ENCODE peak calls at places on chromosomes 16 and 17, in five cellular contexts. T, E, S, H and P are unnamed samples.

GRCh38 chr17:18262641-18263040 is 2.2 kb downstream of the MIEF2 start:
- DNase-seq in E (no peak), S (no peak), H (no peak), T (peak; percentile 68), P (no peak)

GRCh38 chr17:36072431-36073121 is 8.5 kb downstream of the CCL18 start:
- DNase-seq in H (peak; percentile 58), T (peak; percentile 62), E (peak; percentile 27), S (peak; percentile 78), P (no peak)

GRCh38 chr16:35741546-35741945 is 2282.1 kb downstream of the TP53TG3F start:
- DNase-seq in H (no peak), E (no peak), T (no peak), S (no peak), P (no peak)

GRCh38 chr17:8294361-8294760 is 839 bp downstream of the SLC25A35 start:
- DNase-seq in E (no peak), H (no peak), T (no peak), S (no peak), P (no peak)

GRCh38 chr17:40491486-40491885 is 9.9 kb downstream of the TNS4 start:
- DNase-seq in E (no peak), S (no peak), T (no peak), H (no peak), P (no peak)

GRCh38 chr16:49700928-49701685 is 154.8 kb downstream of the ZNF423 start:
- DNase-seq in H (no peak), E (no peak), T (no peak), S (no peak), P (no peak)

GRCh38 chr16:78984887-78985464 is 615.6 kb downstream of the MAF start:
- DNase-seq in E (no peak), S (no peak), H (no peak), T (no peak), P (no peak)

GRCh38 chr17:17849863-17850373 is 13.1 kb upstream of the SREBF1 start:
- DNase-seq in T (peak; percentile 44), E (no peak), S (peak; percentile 80), H (peak; percentile 46), P (no peak)

GRCh38 chr17:29278692-29279091 is 15.3 kb downstream of the NUFIP2 start:
- DNase-seq in S (no peak), E (no peak), T (no peak), H (no peak), P (no peak)

GRCh38 chr17:444879-445454 is 92.4 kb upstream of the RPH3AL start:
- DNase-seq in T (no peak), H (no peak), E (no peak), S (no peak), P (no peak)

GRCh38 chr17:17151055-17151454 is 55.1 kb downstream of the PLD6 start:
- DNase-seq in H (peak; percentile 59), E (no peak), S (no peak), T (no peak), P (no peak)

GRCh38 chr17:44854201-44854600 is 6.5 kb downstream of the HIGD1B start:
- DNase-seq in H (no peak), S (no peak), T (no peak), E (no peak), P (no peak)

GRCh38 chr17:21299981-21300600 is 15.6 kb downstream of the MAP2K3 start:
- DNase-seq in E (no peak), T (no peak), H (no peak), S (no peak), P (no peak)

GRCh38 chr16:26365555-26365954 is 673.8 kb downstream of the HS3ST4 start:
- DNase-seq in H (no peak), T (no peak), E (peak; percentile 7), S (no peak), P (no peak)

GRCh38 chr17:40496170-40496569 is 5.3 kb downstream of the TNS4 start:
- DNase-seq in S (no peak), H (no peak), T (no peak), E (no peak), P (no peak)

GRCh38 chr17:71110326-71110725 is 941.0 kb downstream of the KCNJ2 start:
- DNase-seq in H (no peak), E (no peak), T (no peak), S (no peak), P (no peak)

GRCh38 chr17:65531508-65532431 is 29.7 kb downstream of the AXIN2 start:
- DNase-seq in E (no peak), T (peak; percentile 44), S (no peak), H (no peak), P (peak; percentile 88)

GRCh38 chr17:46819906-46820351 is 1.4 kb upstream of the WNT3 start:
- DNase-seq in S (no peak), T (no peak), H (no peak), E (no peak), P (no peak)

GRCh38 chr16:26614102-26614864 is 452.4 kb upstream of the C16orf82 start:
- DNase-seq in H (no peak), T (no peak), S (no peak), E (no peak), P (no peak)

GRCh38 chr17:58375216-58375615 is 23.2 kb upstream of the SUPT4H1 start:
- DNase-seq in S (no peak), H (no peak), E (no peak), T (no peak), P (no peak)

GRCh38 chr17:67324330-67324729 is 42.0 kb downstream of the PSMD12 start:
- DNase-seq in T (no peak), H (no peak), S (no peak), E (no peak), P (no peak)

GRCh38 chr16:20880867-20881866 is 19.0 kb downstream of the DCUN1D3 start:
- DNase-seq in T (no peak), H (no peak), S (no peak), E (no peak), P (no peak)

GRCh38 chr17:53932386-53932785 is 109.7 kb downstream of the KIF2B start:
- DNase-seq in T (no peak), S (no peak), E (no peak), H (no peak), P (no peak)

GRCh38 chr17:35256629-35257028 is 13.8 kb downstream of the SLFN5 start:
- DNase-seq in T (no peak), S (no peak), H (peak; percentile 35), E (no peak), P (no peak)

GRCh38 chr16:13378151-13378550 is 476.8 kb downstream of the SHISA9 start:
- DNase-seq in T (no peak), H (no peak), E (no peak), S (no peak), P (no peak)

GRCh38 chr16:4704913-4705312 is 11.6 kb downstream of the NUDT16L1 start:
- DNase-seq in E (no peak), T (no peak), S (no peak), H (no peak), P (no peak)

GRCh38 chr16:56633535-56633934 is 1.1 kb downstream of the MT1M start:
- DNase-seq in E (no peak), T (no peak), H (no peak), S (no peak), P (no peak)

GRCh38 chr16:64172652-64173051 is 949.2 kb downstream of the CDH11 start:
- DNase-seq in T (no peak), E (no peak), H (no peak), S (no peak), P (no peak)

GRCh38 chr16:74738134-74738541 is 36.5 kb downstream of the FA2H start:
- DNase-seq in T (peak; percentile 75), E (no peak), S (peak; percentile 54), H (no peak), P (no peak)

GRCh38 chr17:77667478-77667877 is 291.0 kb upstream of the TNRC6C start:
- DNase-seq in H (no peak), T (no peak), E (no peak), S (no peak), P (no peak)

GRCh38 chr17:77665833-77666232 is 292.7 kb upstream of the TNRC6C start:
- DNase-seq in T (no peak), S (no peak), H (no peak), E (no peak), P (no peak)

GRCh38 chr17:77668518-77668917 is 290.0 kb upstream of the TNRC6C start:
- DNase-seq in H (no peak), E (no peak), S (no peak), T (no peak), P (no peak)

GRCh38 chr17:77666480-77666879 is 292.0 kb upstream of the TNRC6C start:
- DNase-seq in T (no peak), S (no peak), E (no peak), H (no peak), P (no peak)

GRCh38 chr17:77666881-77667395 is 291.6 kb upstream of the TNRC6C start:
- DNase-seq in E (no peak), T (no peak), S (no peak), H (no peak), P (peak; percentile 4)
- H3K27ac ChIP-seq in E (no peak overlapping the region), T (peak overlapping the region; percentile 11), S (no peak overlapping the region), H (no peak overlapping the region), P (no peak overlapping the region)

GRCh38 chr16:2753523-2754020 is 1.1 kb downstream of the SRRM2 start:
- DNase-seq in S (no peak), H (peak; percentile 37), E (no peak), T (no peak), P (no peak)
- TF ChIP-seq POLR2AphosphoS5 in S (no peak), H (no peak), E (no peak), T (no peak), P (no peak)

DNA sequence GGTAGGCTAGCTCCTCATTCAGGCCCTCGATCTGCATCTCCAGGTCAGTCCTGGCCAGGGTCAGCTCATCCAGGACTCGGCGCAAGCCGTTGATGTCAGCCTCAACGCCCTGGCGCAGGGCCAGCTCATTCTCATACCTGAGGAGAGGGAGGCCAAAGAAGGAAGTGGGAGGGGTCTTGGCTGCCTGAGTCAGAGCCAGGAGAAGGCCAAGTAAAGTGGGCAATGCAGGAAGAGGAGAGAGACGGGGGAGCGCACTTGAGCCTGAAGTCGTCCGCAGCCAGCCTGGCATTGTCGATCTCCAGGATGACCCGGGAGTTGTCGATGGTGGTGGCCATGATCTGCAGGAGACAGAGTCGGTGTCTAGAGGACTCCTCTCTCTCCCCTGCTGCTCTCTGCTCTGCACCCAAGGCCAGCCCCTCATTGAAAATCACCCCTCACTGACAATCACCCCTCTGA is 1.8 kb downstream of the KRT15 start:
- DNase-seq in S (no peak), T (no peak), E (no peak), H (no peak), P (no peak)
- H3K27ac ChIP-seq in S (no peak overlapping the region), T (no peak overlapping the region), E (no peak overlapping the region), H (no peak overlapping the region), P (no peak overlapping the region)

DNA sequence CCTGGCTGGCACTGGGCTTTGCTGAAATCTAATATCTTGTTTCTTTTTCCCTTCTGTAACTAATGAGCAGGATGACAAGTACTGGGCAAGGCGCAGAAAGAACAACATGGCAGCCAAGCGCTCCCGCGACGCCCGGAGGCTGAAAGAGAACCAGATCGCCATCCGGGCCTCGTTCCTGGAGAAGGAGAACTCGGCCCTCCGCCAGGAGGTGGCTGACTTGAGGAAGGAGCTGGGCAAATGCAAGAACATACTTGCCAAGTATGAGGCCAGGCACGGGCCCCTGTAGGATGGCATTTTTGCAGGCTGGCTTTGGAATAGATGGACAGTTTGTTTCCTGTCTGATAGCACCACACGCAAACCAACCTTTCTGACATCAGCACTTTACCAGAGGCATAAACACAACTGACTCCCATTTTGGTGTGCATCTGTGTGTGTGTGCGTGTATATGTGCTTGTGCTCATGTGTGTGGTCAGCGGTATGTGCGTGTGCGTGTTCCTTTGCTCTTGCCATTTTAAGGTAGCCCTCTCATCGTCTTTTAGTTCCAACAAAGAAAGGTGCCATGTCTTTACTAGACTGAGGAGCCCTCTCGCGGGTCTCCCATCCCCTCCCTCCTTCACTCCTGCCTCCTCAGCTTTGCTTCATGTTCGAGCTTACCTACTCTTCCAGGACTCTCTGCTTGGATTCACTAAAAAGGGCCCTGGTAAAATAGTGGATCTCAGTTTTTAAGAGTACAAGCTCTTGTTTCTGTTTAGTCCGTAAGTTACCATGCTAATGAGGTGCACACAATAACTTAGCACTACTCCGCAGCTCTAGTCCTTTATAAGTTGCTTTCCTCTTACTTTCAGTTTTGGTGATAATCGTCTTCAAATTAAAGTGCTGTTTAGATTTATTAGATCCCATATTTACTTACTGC is 56.1 kb downstream of the HLF start:
- DNase-seq in H (no peak), E (no peak), T (peak; percentile 80), S (no peak), P (no peak)
- TF ChIP-seq POLR2AphosphoS5 in H (no peak), E (no peak), T (no peak), S (no peak), P (no peak)